ENCODE peak calls at places on chromosomes 2 and 18, in seven cellular contexts. L, D, X, A, I, B and N are unnamed samples.
A peak's percentile ranks its signal among the peaks of the same experiment; 100 is the strongest.

GRCh38 chr18:51614033-51614432 is 416.6 kb upstream of the MEX3C start:
- DNase-seq in L (no peak), D (no peak), X (no peak), A (no peak), I (no peak), B (no peak), N (no peak)

GRCh38 chr2:149595069-149595963 is 7.7 kb upstream of the MMADHC start:
- DNase-seq in L (no peak), D (no peak), X (no peak), A (no peak), I (no peak), B (no peak), N (no peak)

GRCh38 chr2:71546777-71547281 is 93.5 kb downstream of the DYSF start:
- DNase-seq in L (no peak), D (no peak), X (no peak), A (no peak), I (no peak), B (no peak), N (no peak)

GRCh38 chr2:27773959-27774358 is 2.4 kb downstream of the MRPL33 start:
- DNase-seq in L (no peak), D (no peak), X (no peak), A (no peak), I (no peak), B (no peak), N (no peak)

GRCh38 chr2:170928036-170928823 is 823 bp upstream of the GORASP2 start:
- DNase-seq in L (peak; percentile 48), D (no peak), X (no peak), A (no peak), I (no peak), B (no peak), N (no peak)

GRCh38 chr2:28507806-28508764 is 12.2 kb downstream of the PLB1 start:
- DNase-seq in L (no peak), D (peak; percentile 54), X (no peak), A (no peak), I (peak; percentile 73), B (peak; percentile 44), N (no peak)

GRCh38 chr2:157388827-157389226 is 55.1 kb downstream of the CYTIP start:
- DNase-seq in L (no peak), D (no peak), X (no peak), A (no peak), I (no peak), B (no peak), N (no peak)

GRCh38 chr2:9763356-9764152 is 79.7 kb upstream of the TAF1B start:
- DNase-seq in L (no peak), D (no peak), X (no peak), A (no peak), I (no peak), B (no peak), N (no peak)

GRCh38 chr2:54030814-54031213 is 60.0 kb upstream of the PSME4 start:
- DNase-seq in L (no peak), D (no peak), X (no peak), A (no peak), I (no peak), B (no peak), N (no peak)

DNA sequence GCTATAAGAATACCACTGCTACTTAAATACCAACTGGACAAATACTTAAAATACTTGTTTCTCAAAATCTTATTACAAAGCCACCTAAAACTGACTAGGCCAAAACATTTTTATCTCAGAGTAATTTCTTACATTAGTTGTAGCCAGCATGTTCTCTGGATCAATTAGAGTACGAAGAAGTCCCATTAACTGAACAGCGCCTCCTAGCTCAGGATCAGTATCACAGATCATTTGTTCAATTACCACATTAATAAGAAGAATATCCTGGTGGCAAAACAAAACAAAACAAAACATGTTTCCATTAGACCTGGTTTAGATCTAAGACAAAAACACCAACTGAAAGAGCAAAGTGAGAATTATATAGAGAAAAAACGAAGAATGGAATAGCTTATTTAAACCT is 36.0 kb downstream of the PPP4R3B start:
- DNase-seq in L (peak; percentile 65), D (no peak), X (no peak), A (no peak), I (peak; percentile 21), B (no peak), N (no peak)
- TF ChIP-seq CTCF in L (peak; percentile 84), D (peak; percentile 41), X (no peak), A (no peak), I (no peak), B (no peak), N (no peak)

GRCh38 chr2:144414324-144414845 is 105.5 kb downstream of the ZEB2 start:
- DNase-seq in L (no peak), D (no peak), X (no peak), A (no peak), I (no peak), B (no peak), N (no peak)
- TF ChIP-seq POLR2AphosphoS5 in L (no peak), D (no peak), X (no peak), A (no peak), I (no peak), B (no peak), N (no peak)

DNA sequence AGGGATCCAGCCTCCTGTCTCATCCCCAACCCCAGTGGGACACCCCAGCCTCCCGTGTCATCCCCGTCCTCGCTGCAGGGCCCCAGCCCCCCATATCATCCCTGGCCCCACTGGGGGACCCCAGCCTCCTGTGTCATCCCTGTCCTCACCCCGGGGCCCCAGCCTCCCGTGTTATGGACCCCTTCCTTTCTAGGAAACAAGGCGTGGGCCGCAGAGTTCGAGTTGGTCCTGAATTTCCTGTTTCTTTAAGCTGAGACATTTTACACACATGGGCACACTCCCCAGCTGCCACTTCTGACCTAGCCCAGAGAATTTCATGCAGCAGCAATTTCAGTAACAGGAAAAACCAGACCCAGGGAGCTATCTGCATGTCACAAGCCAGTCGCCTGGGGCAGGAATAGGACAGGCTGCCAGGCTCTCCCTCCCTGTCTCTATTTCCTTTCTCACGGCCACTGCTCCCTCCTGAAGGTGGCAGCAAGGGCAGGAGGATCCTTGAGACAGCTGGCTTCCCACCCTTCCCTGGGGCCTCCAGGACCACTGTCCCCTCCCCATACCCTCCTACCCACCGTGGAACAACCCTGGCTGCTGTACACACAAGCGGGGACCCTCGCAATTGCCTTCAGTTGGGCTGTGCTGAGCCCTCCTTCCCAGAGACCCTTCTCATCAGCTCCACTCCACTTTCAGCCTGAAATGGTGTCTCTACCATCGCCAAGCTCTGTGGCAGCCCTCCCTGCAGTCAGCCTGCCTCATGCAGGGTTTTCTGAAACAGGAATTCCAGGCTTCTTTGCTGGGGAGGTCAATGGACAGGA is 141.9 kb upstream of the ID2 start:
- DNase-seq in L (peak; percentile 21), D (no peak), X (no peak), A (no peak), I (no peak), B (peak; percentile 68), N (peak; percentile 94)
- TF ChIP-seq CTCF in L (no peak), D (no peak), X (no peak), A (no peak), I (no peak), B (no peak), N (peak; percentile 39)

DNA sequence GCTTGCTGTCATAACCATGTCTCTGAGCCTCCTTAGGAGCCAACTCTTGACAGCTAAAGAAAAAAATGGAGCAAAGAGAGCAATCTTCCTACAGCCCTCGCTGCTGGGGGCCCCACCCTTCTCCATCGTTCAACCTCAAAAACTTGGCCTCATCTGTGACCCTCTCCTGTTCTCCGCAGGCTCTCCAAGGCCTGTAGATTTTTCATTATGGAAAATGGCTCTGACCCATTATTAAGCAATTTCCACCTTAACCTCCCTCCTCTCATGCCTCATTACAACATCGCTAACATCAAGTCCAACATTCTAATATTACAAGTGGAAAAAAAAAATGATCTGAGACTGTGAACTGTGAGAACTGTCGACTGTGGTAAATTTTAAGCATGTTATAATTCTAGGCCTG is 98.7 kb downstream of the SLC8A1 start:
- DNase-seq in L (no peak), D (no peak), X (no peak), A (no peak), I (no peak), B (no peak), N (no peak)
- TF ChIP-seq POLR2AphosphoS5 in L (no peak), D (no peak), X (no peak), A (no peak), I (no peak), B (no peak), N (no peak)

GRCh38 chr2:73035899-73036778 is 35.4 kb downstream of the SFXN5 start:
- DNase-seq in L (peak; percentile 73), D (peak; percentile 37), X (no peak), A (peak; percentile 67), I (peak; percentile 16), B (no peak), N (no peak)
- TF ChIP-seq CTCF in L (peak; percentile 47), D (peak; percentile 49), X (no peak), A (peak; percentile 81), I (peak; percentile 36), B (no peak), N (no peak)

GRCh38 chr18:69402219-69402989 is 1.7 kb downstream of the DOK6 start:
- DNase-seq in L (peak; percentile 54), D (no peak), X (no peak), A (peak; percentile 58), I (no peak), B (no peak), N (no peak)

GRCh38 chr18:69399253-69399652 is 1.4 kb upstream of the DOK6 start:
- DNase-seq in L (peak; percentile 73), D (no peak), X (no peak), A (no peak), I (no peak), B (no peak), N (no peak)

GRCh38 chr18:69401475-69402218 is 959 bp downstream of the DOK6 start:
- DNase-seq in L (peak; percentile 31), D (no peak), X (no peak), A (peak; percentile 54), I (no peak), B (no peak), N (no peak)

GRCh38 chr18:69400976-69401474 is 337 bp downstream of the DOK6 start:
- DNase-seq in L (peak; percentile 59), D (no peak), X (no peak), A (peak; percentile 62), I (no peak), B (no peak), N (no peak)

DNA sequence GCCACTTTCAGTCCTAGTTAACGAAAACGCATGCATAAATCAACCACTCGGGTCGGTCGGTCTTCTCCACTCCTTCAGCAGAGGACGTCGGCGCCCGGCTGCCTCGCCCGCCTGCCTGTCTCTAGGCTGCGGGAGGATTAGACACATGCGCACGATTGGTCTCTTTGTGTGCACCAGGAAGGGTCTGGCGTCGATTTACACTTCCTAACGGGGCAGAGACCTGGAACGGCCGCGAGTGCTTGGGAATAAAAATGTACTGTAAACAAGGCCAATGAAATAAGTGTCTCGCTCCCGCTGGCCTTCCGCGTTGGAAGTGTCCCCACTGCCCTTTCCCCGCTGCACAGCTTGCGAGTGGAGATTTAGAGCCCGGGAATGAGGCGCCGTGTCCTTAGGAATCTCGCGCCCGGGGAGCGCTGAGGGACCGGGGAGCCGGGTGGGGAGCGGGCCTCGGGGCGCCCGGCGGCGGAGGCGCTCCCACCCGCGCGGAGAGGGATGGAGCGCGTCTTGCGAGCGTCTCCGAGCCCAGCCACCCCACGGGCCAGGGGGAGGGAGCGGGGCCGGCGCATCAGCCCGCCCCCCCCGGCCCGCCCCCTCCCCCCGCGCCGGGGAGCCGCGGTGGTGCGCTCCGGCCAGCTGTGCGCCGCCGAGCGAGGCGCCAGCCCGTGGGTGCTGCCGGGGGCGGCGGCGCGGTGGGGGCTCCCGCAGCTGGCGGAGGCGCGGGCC is at the start of gene DOK6:
- DNase-seq in L (peak; percentile 80), D (no peak), X (no peak), A (peak; percentile 66), I (no peak), B (no peak), N (no peak)
- TF ChIP-seq POLR2AphosphoS5 in L (no peak), D (no peak), X (peak; percentile 34), A (no peak), I (no peak), B (no peak), N (no peak)

GRCh38 chr2:62545261-62545660 is 39.3 kb upstream of the TMEM17 start:
- DNase-seq in L (no peak), D (no peak), X (no peak), A (no peak), I (no peak), B (no peak), N (no peak)
- TF ChIP-seq CTCF in L (no peak), D (no peak), X (no peak), A (no peak), I (no peak), B (no peak), N (no peak)